ENCODE peak calls at places on chromosomes 6 and 20, in five cellular contexts. U, Q, L, H and A are unnamed samples.

GRCh38 chr6:105591053-105591452 is 188.2 kb upstream of the PREP start:
- DNase-seq in U (no peak), Q (peak), L (no peak), H (no peak), A (no peak)

GRCh38 chr6:136148051-136148450 is 102.1 kb downstream of the MTFR2 start:
- DNase-seq in U (no peak), Q (no peak), L (no peak), H (no peak), A (no peak)

GRCh38 chr6:2909718-2910117 is 6.6 kb upstream of the SERPINB9 start:
- DNase-seq in U (no peak), Q (no peak), L (no peak), H (no peak), A (no peak)

GRCh38 chr20:56629464-56630085 is 469 bp downstream of the TFAP2C start:
- DNase-seq in U (no peak), Q (peak), L (no peak), H (no peak), A (no peak)

GRCh38 chr6:13711384-13711725 is 280 bp downstream of the RANBP9 start:
- DNase-seq in U (no peak), Q (no peak), L (peak), H (no peak), A (no peak)

GRCh38 chr6:32105433-32105832 is 3.7 kb downstream of the TNXB start:
- DNase-seq in U (no peak), Q (no peak), L (no peak), H (no peak), A (no peak)

GRCh38 chr20:13580725-13581124 is 58.0 kb downstream of the TASP1 start:
- DNase-seq in U (no peak), Q (no peak), L (no peak), H (no peak), A (no peak)

GRCh38 chr6:16200231-16200941 is 38.0 kb upstream of the GMPR start:
- DNase-seq in U (peak), Q (no peak), L (no peak), H (no peak), A (no peak)

GRCh38 chr20:50071039-50071888 is 41.7 kb downstream of the UBE2V1 start:
- DNase-seq in U (no peak), Q (peak), L (peak), H (peak), A (peak)

GRCh38 chr6:499617-500016 is 108.1 kb downstream of the IRF4 start:
- DNase-seq in U (no peak), Q (no peak), L (no peak), H (no peak), A (no peak)

GRCh38 chr20:57603120-57603519 is 17.1 kb downstream of the ZBP1 start:
- DNase-seq in U (no peak), Q (no peak), L (no peak), H (no peak), A (no peak)

GRCh38 chr6:169950558-169950957 is 199.1 kb downstream of the ERMARD start:
- DNase-seq in U (no peak), Q (peak), L (no peak), H (no peak), A (peak)

GRCh38 chr6:122817362-122817761 is 28.3 kb downstream of the SMPDL3A start:
- DNase-seq in U (no peak), Q (no peak), L (no peak), H (no peak), A (no peak)

GRCh38 chr6:8506123-8506522 is 70.8 kb upstream of the SLC35B3 start:
- DNase-seq in U (no peak), Q (no peak), L (no peak), H (no peak), A (no peak)

GRCh38 chr6:70398783-70399730 is 14.3 kb upstream of the FAM135A start:
- DNase-seq in U (no peak), Q (no peak), L (no peak), H (peak), A (peak)

GRCh38 chr20:2130062-2130591 is 28.5 kb downstream of the STK35 start:
- DNase-seq in U (no peak), Q (no peak), L (peak), H (no peak), A (no peak)

GRCh38 chr6:165568326-165568725 is 94.7 kb downstream of the PDE10A start:
- DNase-seq in U (no peak), Q (no peak), L (no peak), H (no peak), A (no peak)

GRCh38 chr6:111076024-111076680 is 11.2 kb upstream of the SLC16A10 start:
- DNase-seq in U (no peak), Q (no peak), L (no peak), H (no peak), A (no peak)

GRCh38 chr6:152642578-152643375 is 5.6 kb upstream of the SYNE1 start:
- DNase-seq in U (no peak), Q (peak), L (peak), H (peak), A (peak)

GRCh38 chr20:62395311-62396242 is 8.7 kb downstream of the RPS21 start:
- DNase-seq in U (no peak), Q (no peak), L (no peak), H (no peak), A (no peak)

GRCh38 chr6:89037156-89037900 is 43.2 kb upstream of the PNRC1 start:
- DNase-seq in U (no peak), Q (no peak), L (no peak), H (no peak), A (peak)

GRCh38 chr20:63156221-63156671 is 59.7 kb downstream of the YTHDF1 start:
- DNase-seq in U (no peak), Q (no peak), L (peak), H (no peak), A (no peak)

GRCh38 chr20:32454164-32455145 is 96.3 kb downstream of the ASXL1 start:
- DNase-seq in U (no peak), Q (no peak), L (peak), H (no peak), A (no peak)

GRCh38 chr6:5999688-6000608 is 6.8 kb downstream of the NRN1 start:
- DNase-seq in U (no peak), Q (no peak), L (peak), H (peak), A (no peak)

GRCh38 chr20:1357921-1358671 is 29.2 kb upstream of the SDCBP2 start:
- DNase-seq in U (no peak), Q (no peak), L (no peak), H (no peak), A (no peak)

GRCh38 chr6:20918868-20919267 is 384.6 kb downstream of the CDKAL1 start:
- DNase-seq in U (no peak), Q (no peak), L (no peak), H (no peak), A (no peak)

GRCh38 chr6:163296835-163297519 is 117.5 kb upstream of the QKI start:
- DNase-seq in U (no peak), Q (no peak), L (no peak), H (no peak), A (no peak)

GRCh38 chr20:36607586-36608387 is 2.2 kb downstream of the RAB5IF start:
- DNase-seq in U (no peak), Q (no peak), L (no peak), H (no peak), A (no peak)

GRCh38 chr6:56652231-56652630 is 9.5 kb upstream of the DST start:
- DNase-seq in U (no peak), Q (no peak), L (no peak), H (no peak), A (no peak)

GRCh38 chr6:26251354-26252081 is 113.5 kb upstream of the BTN3A2 start:
- DNase-seq in U (peak), Q (peak), L (peak), H (peak), A (no peak)

GRCh38 chr20:60132162-60132826 is 174.1 kb downstream of the CDH26 start:
- DNase-seq in U (no peak), Q (no peak), L (no peak), H (no peak), A (no peak)

GRCh38 chr6:128569737-128570438 is 49.5 kb upstream of the PTPRK start:
- DNase-seq in U (peak), Q (no peak), L (no peak), H (no peak), A (no peak)

GRCh38 chr6:103797738-103798137 is 1062.0 kb downstream of the HACE1 start:
- DNase-seq in U (no peak), Q (peak), L (no peak), H (no peak), A (no peak)

GRCh38 chr20:44896583-44896982 is 11.1 kb downstream of the YWHAB start:
- DNase-seq in U (no peak), Q (no peak), L (no peak), H (no peak), A (no peak)

GRCh38 chr20:10131612-10132345 is 86.9 kb upstream of the SNAP25 start:
- DNase-seq in U (peak), Q (no peak), L (no peak), H (peak), A (no peak)

GRCh38 chr6:27145731-27146455 is 101.6 kb upstream of the PRSS16 start:
- DNase-seq in U (no peak), Q (peak), L (peak), H (peak), A (peak)

GRCh38 chr6:134061440-134061839 is 9.0 kb upstream of the SLC2A12 start:
- DNase-seq in U (no peak), Q (no peak), L (no peak), H (no peak), A (no peak)

GRCh38 chr6:30721198-30722024 is 1.3 kb downstream of the TUBB start:
- DNase-seq in U (peak), Q (peak), L (peak), H (peak), A (peak)
- TF ChIP-seq CTCF in U (peak), Q (peak), L (no peak), H (peak), A (no peak)

DNA sequence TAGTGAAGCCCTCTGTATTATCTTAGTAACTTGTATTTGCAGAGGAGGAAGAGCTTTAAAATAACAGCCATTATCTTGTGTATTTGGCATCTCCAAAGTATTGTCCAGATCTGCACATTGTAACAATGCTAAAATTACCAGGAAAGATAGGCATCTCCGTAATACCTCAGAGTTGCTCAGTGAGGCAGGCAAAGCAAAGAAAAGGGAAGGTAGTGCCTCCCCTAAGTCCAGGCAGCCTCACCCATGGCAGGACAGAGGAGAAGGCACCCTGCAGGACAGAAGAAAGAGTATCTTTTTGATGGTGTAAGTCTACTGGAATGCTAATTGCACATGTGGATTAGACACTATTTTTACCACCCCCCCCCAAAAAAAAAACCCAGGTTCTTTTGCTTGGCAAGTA is 13.6 kb upstream of the SSTR4 start:
- DNase-seq in U (no peak), Q (no peak), L (no peak), H (no peak), A (no peak)
- TF ChIP-seq CTCF in U (no peak), Q (no peak), L (no peak), H (no peak), A (no peak)

GRCh38 chr6:167465497-167465896 is 140.6 kb downstream of the TTLL2 start:
- DNase-seq in U (no peak), Q (no peak), L (no peak), H (no peak), A (no peak)
- TF ChIP-seq CTCF in U (no peak), Q (no peak), L (no peak), H (no peak), A (no peak)

DNA sequence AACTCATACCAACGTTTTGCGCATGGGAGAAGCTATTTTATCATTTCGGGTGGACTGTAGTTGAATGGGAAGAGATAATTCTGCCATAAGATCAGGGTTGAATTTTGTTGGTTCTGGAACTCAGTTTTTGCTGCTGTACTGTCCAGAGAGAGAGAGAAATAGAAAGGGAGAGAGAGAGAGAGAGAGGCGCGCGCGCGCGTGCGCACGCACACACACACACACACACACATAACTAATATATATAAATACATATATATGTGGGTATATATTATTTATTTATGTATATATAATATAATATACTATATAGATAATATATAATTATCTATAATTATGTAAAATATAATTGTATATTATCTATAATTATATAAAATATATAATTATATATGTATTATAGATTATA is 21.9 kb downstream of the ATRN start:
- DNase-seq in U (no peak), Q (no peak), L (no peak), H (no peak), A (no peak)
- TF ChIP-seq CTCF in U (no peak), Q (no peak), L (no peak), H (no peak), A (no peak)

GRCh38 chr6:11702039-11702795 is 76.4 kb downstream of the ADTRP start:
- DNase-seq in U (no peak), Q (no peak), L (no peak), H (no peak), A (no peak)
- TF ChIP-seq CTCF in U (no peak), Q (no peak), L (no peak), H (no peak), A (no peak)

GRCh38 chr20:22088882-22089281 is 383.4 kb downstream of the PAX1 start:
- DNase-seq in U (no peak), Q (no peak), L (no peak), H (no peak), A (no peak)
- TF ChIP-seq CTCF in U (no peak), Q (no peak), L (no peak), H (no peak), A (no peak)

DNA sequence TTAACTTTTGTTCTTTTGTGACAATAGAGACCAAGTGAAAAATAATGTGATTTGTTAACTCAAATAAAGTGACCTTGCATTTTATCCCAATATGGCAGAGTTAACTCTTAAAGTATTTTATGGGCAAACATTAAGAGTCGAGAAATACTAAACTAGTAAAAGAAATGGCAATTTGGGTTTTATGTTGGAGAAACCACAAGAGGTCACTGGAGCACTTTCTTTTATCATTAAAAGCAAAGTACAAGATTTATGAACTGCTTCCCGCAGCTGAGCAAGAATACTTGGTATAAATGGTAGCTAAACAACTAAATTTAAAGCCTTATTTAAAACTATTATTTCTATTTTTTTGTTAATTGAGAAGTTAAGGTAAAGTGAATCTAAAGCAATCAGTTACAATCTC is 33.5 kb upstream of the MCM9 start:
- DNase-seq in U (no peak), Q (peak), L (no peak), H (peak), A (no peak)
- TF ChIP-seq CTCF in U (peak), Q (peak), L (no peak), H (peak), A (no peak)